ENCODE peak calls at places on chromosome 1, in six cellular contexts. One of them, this sample, is unnamed.

GRCh38 chr1:67850151-67850551 is 16.9 kb upstream of the GNG12 start:
- DNase-seq in GM06990: no peak
- DNase-seq in body of pancreas: peak
- DNase-seq in kidney epithelial cell: no peak
- DNase-seq in CD8-positive, alpha-beta T cell: no peak
- DNase-seq in psoas muscle: no peak
- DNase-seq in this sample: no peak

GRCh38 chr1:15180189-15180588 is 26.6 kb downstream of the TMEM51 start:
- DNase-seq in GM06990: no peak
- DNase-seq in body of pancreas: peak
- DNase-seq in kidney epithelial cell: no peak
- DNase-seq in CD8-positive, alpha-beta T cell: no peak
- DNase-seq in psoas muscle: no peak
- DNase-seq in this sample: no peak

GRCh38 chr1:20848162-20848561 is 61.1 kb upstream of the HP1BP3 start:
- DNase-seq in GM06990: no peak
- DNase-seq in body of pancreas: no peak
- DNase-seq in kidney epithelial cell: no peak
- DNase-seq in CD8-positive, alpha-beta T cell: no peak
- DNase-seq in psoas muscle: no peak
- DNase-seq in this sample: no peak

GRCh38 chr1:118043624-118044023 is 114.1 kb downstream of the WDR3 start:
- DNase-seq in GM06990: no peak
- DNase-seq in body of pancreas: no peak
- DNase-seq in kidney epithelial cell: no peak
- DNase-seq in CD8-positive, alpha-beta T cell: no peak
- DNase-seq in psoas muscle: no peak
- DNase-seq in this sample: no peak

GRCh38 chr1:150464422-150464826 is 22.8 kb upstream of the TARS2 start:
- DNase-seq in GM06990: peak
- DNase-seq in body of pancreas: peak
- DNase-seq in kidney epithelial cell: peak
- DNase-seq in CD8-positive, alpha-beta T cell: peak
- DNase-seq in psoas muscle: peak
- DNase-seq in this sample: no peak

GRCh38 chr1:36322786-36323635 is 434 bp downstream of the EVA1B start:
- DNase-seq in GM06990: peak
- DNase-seq in body of pancreas: peak
- DNase-seq in kidney epithelial cell: no peak
- DNase-seq in CD8-positive, alpha-beta T cell: peak
- DNase-seq in psoas muscle: peak
- DNase-seq in this sample: peak

GRCh38 chr1:204495078-204495753 is 611 bp upstream of the PIK3C2B start:
- DNase-seq in GM06990: no peak
- DNase-seq in body of pancreas: no peak
- DNase-seq in kidney epithelial cell: no peak
- DNase-seq in CD8-positive, alpha-beta T cell: no peak
- DNase-seq in psoas muscle: no peak
- DNase-seq in this sample: no peak

GRCh38 chr1:151416231-151416630 is 16.9 kb downstream of the PSMB4 start:
- DNase-seq in GM06990: no peak
- DNase-seq in body of pancreas: no peak
- DNase-seq in kidney epithelial cell: peak
- DNase-seq in CD8-positive, alpha-beta T cell: no peak
- DNase-seq in psoas muscle: peak
- DNase-seq in this sample: peak

GRCh38 chr1:182646739-182647138 is 37.6 kb downstream of the RGS8 start:
- DNase-seq in GM06990: no peak
- DNase-seq in body of pancreas: no peak
- DNase-seq in kidney epithelial cell: no peak
- DNase-seq in CD8-positive, alpha-beta T cell: no peak
- DNase-seq in psoas muscle: no peak
- DNase-seq in this sample: no peak

GRCh38 chr1:236451796-236452373 is 57.8 kb downstream of the EDARADD start:
- DNase-seq in GM06990: no peak
- DNase-seq in body of pancreas: peak
- DNase-seq in kidney epithelial cell: no peak
- DNase-seq in CD8-positive, alpha-beta T cell: peak
- DNase-seq in psoas muscle: no peak
- DNase-seq in this sample: no peak

GRCh38 chr1:37795340-37796110 is 1.9 kb downstream of the MANEAL start:
- DNase-seq in GM06990: peak
- DNase-seq in body of pancreas: peak
- DNase-seq in kidney epithelial cell: no peak
- DNase-seq in CD8-positive, alpha-beta T cell: peak
- DNase-seq in psoas muscle: peak
- DNase-seq in this sample: no peak

GRCh38 chr1:194281372-194281771 is 1095.0 kb upstream of the B3GALT2 start:
- DNase-seq in GM06990: no peak
- DNase-seq in body of pancreas: no peak
- DNase-seq in kidney epithelial cell: no peak
- DNase-seq in CD8-positive, alpha-beta T cell: no peak
- DNase-seq in psoas muscle: no peak
- DNase-seq in this sample: no peak

GRCh38 chr1:181151378-181152326 is 63.2 kb downstream of the IER5 start:
- DNase-seq in GM06990: no peak
- DNase-seq in body of pancreas: no peak
- DNase-seq in kidney epithelial cell: no peak
- DNase-seq in CD8-positive, alpha-beta T cell: no peak
- DNase-seq in psoas muscle: no peak
- DNase-seq in this sample: no peak

GRCh38 chr1:180617769-180618168 is 14.1 kb upstream of the XPR1 start:
- DNase-seq in GM06990: no peak
- DNase-seq in body of pancreas: no peak
- DNase-seq in kidney epithelial cell: no peak
- DNase-seq in CD8-positive, alpha-beta T cell: no peak
- DNase-seq in psoas muscle: no peak
- DNase-seq in this sample: no peak

GRCh38 chr1:101238041-101238515 is 1.3 kb downstream of the S1PR1 start:
- DNase-seq in GM06990: peak
- DNase-seq in body of pancreas: no peak
- DNase-seq in kidney epithelial cell: no peak
- DNase-seq in CD8-positive, alpha-beta T cell: peak
- DNase-seq in psoas muscle: no peak
- DNase-seq in this sample: no peak

GRCh38 chr1:180211156-180211859 is 18.8 kb upstream of the LHX4 start:
- DNase-seq in GM06990: no peak
- DNase-seq in body of pancreas: no peak
- DNase-seq in kidney epithelial cell: no peak
- DNase-seq in CD8-positive, alpha-beta T cell: no peak
- DNase-seq in psoas muscle: no peak
- DNase-seq in this sample: no peak

GRCh38 chr1:226863446-226863845 is 7.0 kb upstream of the PSEN2 start:
- DNase-seq in GM06990: no peak
- DNase-seq in body of pancreas: no peak
- DNase-seq in kidney epithelial cell: peak
- DNase-seq in CD8-positive, alpha-beta T cell: no peak
- DNase-seq in psoas muscle: no peak
- DNase-seq in this sample: peak

GRCh38 chr1:51791888-51792287 is 86.6 kb downstream of the NRDC start:
- DNase-seq in GM06990: no peak
- DNase-seq in body of pancreas: no peak
- DNase-seq in kidney epithelial cell: no peak
- DNase-seq in CD8-positive, alpha-beta T cell: no peak
- DNase-seq in psoas muscle: no peak
- DNase-seq in this sample: no peak

GRCh38 chr1:15942661-15943514 is 33.0 kb downstream of the ZBTB17 start:
- DNase-seq in GM06990: no peak
- DNase-seq in body of pancreas: no peak
- DNase-seq in kidney epithelial cell: no peak
- DNase-seq in CD8-positive, alpha-beta T cell: no peak
- DNase-seq in psoas muscle: no peak
- DNase-seq in this sample: no peak

GRCh38 chr1:33347650-33347992 is 26.7 kb upstream of the A3GALT2 start:
- DNase-seq in GM06990: no peak
- DNase-seq in body of pancreas: no peak
- DNase-seq in kidney epithelial cell: no peak
- DNase-seq in CD8-positive, alpha-beta T cell: no peak
- DNase-seq in psoas muscle: peak
- DNase-seq in this sample: no peak

GRCh38 chr1:62693123-62693522 is 4.9 kb upstream of the DOCK7 start:
- DNase-seq in GM06990: no peak
- DNase-seq in body of pancreas: no peak
- DNase-seq in kidney epithelial cell: no peak
- DNase-seq in CD8-positive, alpha-beta T cell: no peak
- DNase-seq in psoas muscle: no peak
- DNase-seq in this sample: no peak

GRCh38 chr1:236394905-236395779 is 1.1 kb downstream of the EDARADD start:
- DNase-seq in GM06990: peak
- DNase-seq in body of pancreas: peak
- DNase-seq in kidney epithelial cell: no peak
- DNase-seq in CD8-positive, alpha-beta T cell: peak
- DNase-seq in psoas muscle: peak
- DNase-seq in this sample: no peak

GRCh38 chr1:166920561-166921475 is 44.8 kb upstream of the TADA1 start:
- DNase-seq in GM06990: no peak
- DNase-seq in body of pancreas: peak
- DNase-seq in kidney epithelial cell: no peak
- DNase-seq in CD8-positive, alpha-beta T cell: no peak
- DNase-seq in psoas muscle: peak
- DNase-seq in this sample: no peak

GRCh38 chr1:234331511-234331910 is 41.7 kb upstream of the COA6 start:
- DNase-seq in GM06990: no peak
- DNase-seq in body of pancreas: no peak
- DNase-seq in kidney epithelial cell: no peak
- DNase-seq in CD8-positive, alpha-beta T cell: no peak
- DNase-seq in psoas muscle: no peak
- DNase-seq in this sample: no peak

GRCh38 chr1:159752135-159752580 is 28.6 kb upstream of the DUSP23 start:
- DNase-seq in GM06990: no peak
- DNase-seq in body of pancreas: peak
- DNase-seq in kidney epithelial cell: no peak
- DNase-seq in CD8-positive, alpha-beta T cell: no peak
- DNase-seq in psoas muscle: peak
- DNase-seq in this sample: peak

GRCh38 chr1:218679391-218679790 is 334.3 kb downstream of the TGFB2 start:
- DNase-seq in GM06990: no peak
- DNase-seq in body of pancreas: no peak
- DNase-seq in kidney epithelial cell: no peak
- DNase-seq in CD8-positive, alpha-beta T cell: no peak
- DNase-seq in psoas muscle: no peak
- DNase-seq in this sample: no peak

GRCh38 chr1:218679988-218680743 is 335.0 kb downstream of the TGFB2 start:
- DNase-seq in GM06990: no peak
- DNase-seq in body of pancreas: no peak
- DNase-seq in kidney epithelial cell: no peak
- DNase-seq in CD8-positive, alpha-beta T cell: no peak
- DNase-seq in psoas muscle: no peak
- DNase-seq in this sample: no peak

GRCh38 chr1:218673170-218673569 is 328.0 kb downstream of the TGFB2 start:
- DNase-seq in GM06990: no peak
- DNase-seq in body of pancreas: no peak
- DNase-seq in kidney epithelial cell: no peak
- DNase-seq in CD8-positive, alpha-beta T cell: no peak
- DNase-seq in psoas muscle: no peak
- DNase-seq in this sample: no peak

GRCh38 chr1:218674280-218674773 is 329.2 kb downstream of the TGFB2 start:
- DNase-seq in GM06990: no peak
- DNase-seq in body of pancreas: peak
- DNase-seq in kidney epithelial cell: no peak
- DNase-seq in CD8-positive, alpha-beta T cell: no peak
- DNase-seq in psoas muscle: no peak
- DNase-seq in this sample: no peak

GRCh38 chr1:218676991-218677390 is 331.9 kb downstream of the TGFB2 start:
- DNase-seq in GM06990: no peak
- DNase-seq in body of pancreas: no peak
- DNase-seq in kidney epithelial cell: no peak
- DNase-seq in CD8-positive, alpha-beta T cell: no peak
- DNase-seq in psoas muscle: no peak
- DNase-seq in this sample: no peak
- TF ChIP-seq CTCF in GM06990: no peak
- TF ChIP-seq CTCF in body of pancreas: no peak
- TF ChIP-seq CTCF in kidney epithelial cell: no peak
- TF ChIP-seq CTCF in CD8-positive, alpha-beta T cell: no peak
- TF ChIP-seq CTCF in psoas muscle: no peak
- TF ChIP-seq CTCF in this sample: no peak

GRCh38 chr1:18946550-18947381 is 9.7 kb downstream of the IFFO2 start:
- DNase-seq in GM06990: no peak
- DNase-seq in body of pancreas: no peak
- DNase-seq in kidney epithelial cell: no peak
- DNase-seq in CD8-positive, alpha-beta T cell: no peak
- DNase-seq in psoas muscle: no peak
- DNase-seq in this sample: no peak
- H3K4me3 ChIP-seq in GM06990: no peak
- H3K4me3 ChIP-seq in body of pancreas: no peak
- H3K4me3 ChIP-seq in kidney epithelial cell: no peak
- H3K4me3 ChIP-seq in CD8-positive, alpha-beta T cell: no peak
- H3K4me3 ChIP-seq in psoas muscle: no peak
- H3K4me3 ChIP-seq in this sample: no peak

GRCh38 chr1:152917794-152918193 is 9.4 kb downstream of the IVL start:
- DNase-seq in GM06990: no peak
- DNase-seq in body of pancreas: peak
- DNase-seq in kidney epithelial cell: no peak
- DNase-seq in CD8-positive, alpha-beta T cell: no peak
- DNase-seq in psoas muscle: no peak
- DNase-seq in this sample: no peak
- TF ChIP-seq CTCF in GM06990: no peak
- TF ChIP-seq CTCF in body of pancreas: peak
- TF ChIP-seq CTCF in kidney epithelial cell: no peak
- TF ChIP-seq CTCF in CD8-positive, alpha-beta T cell: no peak
- TF ChIP-seq CTCF in psoas muscle: no peak
- TF ChIP-seq CTCF in this sample: no peak

GRCh38 chr1:10738125-10738746 is 58.2 kb downstream of the CASZ1 start:
- DNase-seq in GM06990: no peak
- DNase-seq in body of pancreas: peak
- DNase-seq in kidney epithelial cell: no peak
- DNase-seq in CD8-positive, alpha-beta T cell: no peak
- DNase-seq in psoas muscle: no peak
- DNase-seq in this sample: no peak

GRCh38 chr1:10735603-10736305 is 60.7 kb downstream of the CASZ1 start:
- DNase-seq in GM06990: no peak
- DNase-seq in body of pancreas: no peak
- DNase-seq in kidney epithelial cell: no peak
- DNase-seq in CD8-positive, alpha-beta T cell: no peak
- DNase-seq in psoas muscle: no peak
- DNase-seq in this sample: no peak

GRCh38 chr1:10737268-10737624 is 59.2 kb downstream of the CASZ1 start:
- DNase-seq in GM06990: no peak
- DNase-seq in body of pancreas: peak
- DNase-seq in kidney epithelial cell: no peak
- DNase-seq in CD8-positive, alpha-beta T cell: no peak
- DNase-seq in psoas muscle: no peak
- DNase-seq in this sample: no peak

GRCh38 chr1:10736623-10737267 is 59.7 kb downstream of the CASZ1 start:
- DNase-seq in GM06990: no peak
- DNase-seq in body of pancreas: peak
- DNase-seq in kidney epithelial cell: no peak
- DNase-seq in CD8-positive, alpha-beta T cell: no peak
- DNase-seq in psoas muscle: no peak
- DNase-seq in this sample: no peak

DNA sequence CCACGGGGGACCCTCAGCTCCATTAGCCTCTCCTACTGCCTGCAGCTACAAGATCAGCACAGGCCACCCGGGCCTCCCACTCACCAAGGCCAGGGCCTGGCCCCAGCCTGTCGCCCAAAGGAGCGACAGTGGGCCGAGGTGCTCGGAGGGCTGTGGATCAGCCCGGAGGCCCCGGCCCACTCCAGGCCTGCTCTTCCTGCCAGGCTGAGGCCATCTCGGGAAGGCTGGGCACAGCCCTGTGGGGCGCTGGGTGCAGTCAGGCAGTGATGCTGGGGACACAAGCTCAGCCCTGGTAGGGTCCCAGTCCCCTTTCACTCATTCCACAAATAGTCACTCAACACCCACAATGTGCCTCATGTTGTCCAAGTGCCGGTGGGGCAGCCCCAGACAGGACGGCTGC is 58.8 kb downstream of the CASZ1 start:
- DNase-seq in GM06990: no peak
- DNase-seq in body of pancreas: no peak
- DNase-seq in kidney epithelial cell: no peak
- DNase-seq in CD8-positive, alpha-beta T cell: no peak
- DNase-seq in psoas muscle: no peak
- DNase-seq in this sample: no peak
- H3K4me3 ChIP-seq in GM06990: no peak
- H3K4me3 ChIP-seq in body of pancreas: no peak
- H3K4me3 ChIP-seq in kidney epithelial cell: no peak
- H3K4me3 ChIP-seq in CD8-positive, alpha-beta T cell: no peak
- H3K4me3 ChIP-seq in psoas muscle: peak
- H3K4me3 ChIP-seq in this sample: no peak

This sample was measured in AG09309.